ENCODE peak calls at places on chromosomes 11 and 22, in seven cellular contexts. One of them, this sample, is unnamed. For H3K4me1, the result is how much of the 10 kb centered on the place peaks cover.

GRCh38 chr11:6695377-6695776 is 12.2 kb upstream of the MRPL17 start:
- DNase-seq in left ventricle myocardium inferior: no peak
- DNase-seq in mucosa of descending colon: no peak
- DNase-seq in sigmoid colon: no peak
- DNase-seq in pancreas: no peak
- DNase-seq in naive thymus-derived CD4-positive, alpha-beta T cell: no peak
- DNase-seq in cardiac muscle cell: peak
- DNase-seq in this sample: no peak

GRCh38 chr11:125570952-125571351 is 1.7 kb downstream of the EI24 start:
- DNase-seq in mucosa of descending colon: no peak
- DNase-seq in left ventricle myocardium inferior: no peak
- DNase-seq in cardiac muscle cell: no peak
- DNase-seq in sigmoid colon: no peak
- DNase-seq in pancreas: no peak
- DNase-seq in naive thymus-derived CD4-positive, alpha-beta T cell: no peak
- DNase-seq in this sample: no peak

GRCh38 chr22:37197451-37198289 is 9.6 kb upstream of the C1QTNF6 start:
- DNase-seq in mucosa of descending colon: peak
- DNase-seq in pancreas: peak
- DNase-seq in naive thymus-derived CD4-positive, alpha-beta T cell: no peak
- DNase-seq in cardiac muscle cell: peak
- DNase-seq in left ventricle myocardium inferior: no peak
- DNase-seq in sigmoid colon: peak
- DNase-seq in this sample: no peak

GRCh38 chr11:60858236-60858635 is 2.5 kb upstream of the PTGDR2 start:
- DNase-seq in pancreas: no peak
- DNase-seq in mucosa of descending colon: no peak
- DNase-seq in naive thymus-derived CD4-positive, alpha-beta T cell: no peak
- DNase-seq in cardiac muscle cell: no peak
- DNase-seq in left ventricle myocardium inferior: no peak
- DNase-seq in sigmoid colon: no peak
- DNase-seq in this sample: no peak

GRCh38 chr11:130979386-130979972 is 63.2 kb upstream of the SNX19 start:
- DNase-seq in left ventricle myocardium inferior: no peak
- DNase-seq in sigmoid colon: no peak
- DNase-seq in cardiac muscle cell: peak
- DNase-seq in pancreas: no peak
- DNase-seq in naive thymus-derived CD4-positive, alpha-beta T cell: no peak
- DNase-seq in mucosa of descending colon: no peak
- DNase-seq in this sample: no peak

GRCh38 chr22:37571258-37571991 is 8.5 kb downstream of the LGALS2 start:
- DNase-seq in sigmoid colon: no peak
- DNase-seq in left ventricle myocardium inferior: no peak
- DNase-seq in pancreas: peak
- DNase-seq in mucosa of descending colon: no peak
- DNase-seq in cardiac muscle cell: no peak
- DNase-seq in naive thymus-derived CD4-positive, alpha-beta T cell: no peak
- DNase-seq in this sample: no peak

GRCh38 chr22:48720662-48721393 is 1106.8 kb downstream of the BRD1 start:
- DNase-seq in sigmoid colon: peak
- DNase-seq in cardiac muscle cell: no peak
- DNase-seq in pancreas: no peak
- DNase-seq in naive thymus-derived CD4-positive, alpha-beta T cell: no peak
- DNase-seq in mucosa of descending colon: peak
- DNase-seq in left ventricle myocardium inferior: no peak
- DNase-seq in this sample: no peak

GRCh38 chr11:30342736-30343166 is 19.8 kb downstream of the ARL14EP start:
- DNase-seq in naive thymus-derived CD4-positive, alpha-beta T cell: no peak
- DNase-seq in cardiac muscle cell: no peak
- DNase-seq in left ventricle myocardium inferior: no peak
- DNase-seq in pancreas: no peak
- DNase-seq in mucosa of descending colon: no peak
- DNase-seq in sigmoid colon: no peak
- DNase-seq in this sample: no peak

GRCh38 chr22:37486224-37486845 is at the start of gene MFNG:
- DNase-seq in pancreas: peak
- DNase-seq in left ventricle myocardium inferior: peak
- DNase-seq in naive thymus-derived CD4-positive, alpha-beta T cell: peak
- DNase-seq in cardiac muscle cell: peak
- DNase-seq in mucosa of descending colon: peak
- DNase-seq in sigmoid colon: peak
- DNase-seq in this sample: peak

GRCh38 chr11:121129362-121130340 is 28.6 kb downstream of the TECTA start:
- DNase-seq in naive thymus-derived CD4-positive, alpha-beta T cell: no peak
- DNase-seq in sigmoid colon: no peak
- DNase-seq in cardiac muscle cell: no peak
- DNase-seq in left ventricle myocardium inferior: no peak
- DNase-seq in mucosa of descending colon: no peak
- DNase-seq in pancreas: no peak
- DNase-seq in this sample: no peak

GRCh38 chr11:31110825-31111224 is 258.7 kb downstream of the DCDC1 start:
- DNase-seq in left ventricle myocardium inferior: no peak
- DNase-seq in pancreas: no peak
- DNase-seq in mucosa of descending colon: no peak
- DNase-seq in cardiac muscle cell: peak
- DNase-seq in naive thymus-derived CD4-positive, alpha-beta T cell: no peak
- DNase-seq in sigmoid colon: no peak
- DNase-seq in this sample: no peak

GRCh38 chr11:77118971-77119370 is 9.1 kb upstream of the MYO7A start:
- DNase-seq in sigmoid colon: no peak
- DNase-seq in pancreas: no peak
- DNase-seq in naive thymus-derived CD4-positive, alpha-beta T cell: no peak
- DNase-seq in cardiac muscle cell: no peak
- DNase-seq in left ventricle myocardium inferior: no peak
- DNase-seq in mucosa of descending colon: no peak
- DNase-seq in this sample: no peak

GRCh38 chr11:131767421-131767820 is 397.0 kb downstream of the NTM start:
- DNase-seq in left ventricle myocardium inferior: no peak
- DNase-seq in mucosa of descending colon: no peak
- DNase-seq in sigmoid colon: no peak
- DNase-seq in cardiac muscle cell: peak
- DNase-seq in naive thymus-derived CD4-positive, alpha-beta T cell: no peak
- DNase-seq in pancreas: no peak
- DNase-seq in this sample: no peak

GRCh38 chr11:27795955-27796861 is 96.0 kb upstream of the BDNF start:
- DNase-seq in sigmoid colon: no peak
- DNase-seq in naive thymus-derived CD4-positive, alpha-beta T cell: no peak
- DNase-seq in pancreas: no peak
- DNase-seq in cardiac muscle cell: no peak
- DNase-seq in mucosa of descending colon: peak
- DNase-seq in left ventricle myocardium inferior: peak
- DNase-seq in this sample: no peak

GRCh38 chr11:14643697-14644395 is at the start of gene PDE3B:
- DNase-seq in sigmoid colon: peak
- DNase-seq in mucosa of descending colon: peak
- DNase-seq in naive thymus-derived CD4-positive, alpha-beta T cell: peak
- DNase-seq in pancreas: peak
- DNase-seq in left ventricle myocardium inferior: peak
- DNase-seq in cardiac muscle cell: peak
- DNase-seq in this sample: peak

GRCh38 chr11:31817621-31818493 is 6.7 kb upstream of the PAX6 start:
- DNase-seq in left ventricle myocardium inferior: no peak
- DNase-seq in cardiac muscle cell: no peak
- DNase-seq in naive thymus-derived CD4-positive, alpha-beta T cell: no peak
- DNase-seq in mucosa of descending colon: peak
- DNase-seq in sigmoid colon: no peak
- DNase-seq in pancreas: peak
- DNase-seq in this sample: no peak

GRCh38 chr11:22193348-22194051 is 615 bp downstream of the ANO5 start:
- DNase-seq in pancreas: peak
- DNase-seq in cardiac muscle cell: no peak
- DNase-seq in naive thymus-derived CD4-positive, alpha-beta T cell: no peak
- DNase-seq in sigmoid colon: peak
- DNase-seq in mucosa of descending colon: peak
- DNase-seq in left ventricle myocardium inferior: peak
- DNase-seq in this sample: no peak

GRCh38 chr22:44526431-44527115 is 28.5 kb upstream of the RTL6 start:
- DNase-seq in naive thymus-derived CD4-positive, alpha-beta T cell: no peak
- DNase-seq in mucosa of descending colon: no peak
- DNase-seq in sigmoid colon: no peak
- DNase-seq in left ventricle myocardium inferior: no peak
- DNase-seq in pancreas: no peak
- DNase-seq in cardiac muscle cell: no peak
- DNase-seq in this sample: no peak

GRCh38 chr11:95512682-95513081 is 276.9 kb downstream of the FAM76B start:
- DNase-seq in left ventricle myocardium inferior: peak
- DNase-seq in cardiac muscle cell: peak
- DNase-seq in naive thymus-derived CD4-positive, alpha-beta T cell: no peak
- DNase-seq in pancreas: no peak
- DNase-seq in mucosa of descending colon: no peak
- DNase-seq in sigmoid colon: peak
- DNase-seq in this sample: no peak

GRCh38 chr11:62372871-62373270 is 35.6 kb downstream of the ASRGL1 start:
- DNase-seq in cardiac muscle cell: no peak
- DNase-seq in pancreas: no peak
- DNase-seq in mucosa of descending colon: no peak
- DNase-seq in sigmoid colon: no peak
- DNase-seq in left ventricle myocardium inferior: no peak
- DNase-seq in naive thymus-derived CD4-positive, alpha-beta T cell: no peak
- DNase-seq in this sample: no peak

GRCh38 chr11:46285594-46286033 is 8.2 kb downstream of the CREB3L1 start:
- DNase-seq in mucosa of descending colon: peak
- DNase-seq in cardiac muscle cell: peak
- DNase-seq in sigmoid colon: peak
- DNase-seq in pancreas: no peak
- DNase-seq in naive thymus-derived CD4-positive, alpha-beta T cell: no peak
- DNase-seq in left ventricle myocardium inferior: peak
- DNase-seq in this sample: no peak

GRCh38 chr11:57276169-57276854 is 39.3 kb upstream of the APLNR start:
- DNase-seq in pancreas: no peak
- DNase-seq in naive thymus-derived CD4-positive, alpha-beta T cell: no peak
- DNase-seq in cardiac muscle cell: no peak
- DNase-seq in mucosa of descending colon: no peak
- DNase-seq in sigmoid colon: no peak
- DNase-seq in left ventricle myocardium inferior: no peak
- DNase-seq in this sample: no peak

GRCh38 chr11:16406226-16406625 is 49.9 kb upstream of the SOX6 start:
- DNase-seq in mucosa of descending colon: no peak
- DNase-seq in cardiac muscle cell: no peak
- DNase-seq in naive thymus-derived CD4-positive, alpha-beta T cell: no peak
- DNase-seq in pancreas: no peak
- DNase-seq in left ventricle myocardium inferior: no peak
- DNase-seq in sigmoid colon: no peak
- DNase-seq in this sample: no peak

GRCh38 chr11:15341587-15341986 is 226.9 kb downstream of the INSC start:
- DNase-seq in sigmoid colon: no peak
- DNase-seq in cardiac muscle cell: no peak
- DNase-seq in naive thymus-derived CD4-positive, alpha-beta T cell: no peak
- DNase-seq in pancreas: no peak
- DNase-seq in mucosa of descending colon: no peak
- DNase-seq in left ventricle myocardium inferior: no peak
- DNase-seq in this sample: no peak

GRCh38 chr22:31185056-31185455 is 25.1 kb downstream of the RNF185 start:
- DNase-seq in cardiac muscle cell: no peak
- DNase-seq in naive thymus-derived CD4-positive, alpha-beta T cell: no peak
- DNase-seq in mucosa of descending colon: no peak
- DNase-seq in pancreas: no peak
- DNase-seq in left ventricle myocardium inferior: no peak
- DNase-seq in sigmoid colon: no peak
- DNase-seq in this sample: no peak

DNA sequence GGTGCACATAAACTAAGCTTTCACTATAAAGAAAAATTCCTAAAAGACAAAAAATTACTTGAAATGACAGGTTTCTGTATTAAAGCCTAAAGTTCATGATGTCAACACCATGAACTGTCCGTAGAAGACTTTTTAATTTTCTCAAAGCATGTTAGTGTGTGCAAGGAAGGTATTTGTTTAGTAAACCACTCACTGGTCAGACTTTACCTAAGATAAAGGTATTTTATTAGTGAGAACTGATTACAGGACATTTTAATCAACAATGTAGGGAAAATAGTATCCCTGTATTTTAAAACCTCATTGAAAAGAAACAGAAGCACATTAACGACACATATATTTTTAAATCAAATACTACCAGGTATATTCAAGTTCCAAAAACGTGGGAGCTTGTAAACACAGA is 2.9 kb downstream of the PICALM start:
- DNase-seq in sigmoid colon: no peak
- DNase-seq in mucosa of descending colon: no peak
- DNase-seq in left ventricle myocardium inferior: no peak
- DNase-seq in naive thymus-derived CD4-positive, alpha-beta T cell: no peak
- DNase-seq in cardiac muscle cell: no peak
- DNase-seq in pancreas: no peak
- DNase-seq in this sample: no peak
- H3K4me1 ChIP-seq in sigmoid colon: under half
- H3K4me1 ChIP-seq in mucosa of descending colon: under half
- H3K4me1 ChIP-seq in left ventricle myocardium inferior: half or more
- H3K4me1 ChIP-seq in naive thymus-derived CD4-positive, alpha-beta T cell: under half
- H3K4me1 ChIP-seq in cardiac muscle cell: under half
- H3K4me1 ChIP-seq in pancreas: under half
- H3K4me1 ChIP-seq in this sample: half or more

GRCh38 chr22:28981818-28982499 is 79.7 kb downstream of the C22orf31 start:
- DNase-seq in pancreas: no peak
- DNase-seq in cardiac muscle cell: no peak
- DNase-seq in left ventricle myocardium inferior: no peak
- DNase-seq in mucosa of descending colon: no peak
- DNase-seq in sigmoid colon: no peak
- DNase-seq in naive thymus-derived CD4-positive, alpha-beta T cell: no peak
- DNase-seq in this sample: no peak
- H3K4me3 ChIP-seq in pancreas: no peak
- H3K4me3 ChIP-seq in cardiac muscle cell: no peak
- H3K4me3 ChIP-seq in left ventricle myocardium inferior: no peak
- H3K4me3 ChIP-seq in mucosa of descending colon: no peak
- H3K4me3 ChIP-seq in sigmoid colon: no peak
- H3K4me3 ChIP-seq in naive thymus-derived CD4-positive, alpha-beta T cell: no peak
- H3K4me3 ChIP-seq in this sample: no peak

GRCh38 chr11:67372232-67372992 is 986 bp downstream of the CLCF1 start:
- DNase-seq in sigmoid colon: peak
- DNase-seq in cardiac muscle cell: no peak
- DNase-seq in pancreas: no peak
- DNase-seq in left ventricle myocardium inferior: no peak
- DNase-seq in naive thymus-derived CD4-positive, alpha-beta T cell: no peak
- DNase-seq in mucosa of descending colon: peak
- DNase-seq in this sample: no peak

GRCh38 chr11:67371549-67372231 is 1.7 kb downstream of the CLCF1 start:
- DNase-seq in left ventricle myocardium inferior: no peak
- DNase-seq in pancreas: no peak
- DNase-seq in mucosa of descending colon: peak
- DNase-seq in naive thymus-derived CD4-positive, alpha-beta T cell: no peak
- DNase-seq in sigmoid colon: peak
- DNase-seq in cardiac muscle cell: peak
- DNase-seq in this sample: no peak

GRCh38 chr11:67369801-67370284 is 3.6 kb downstream of the CLCF1 start:
- DNase-seq in left ventricle myocardium inferior: no peak
- DNase-seq in pancreas: no peak
- DNase-seq in sigmoid colon: peak
- DNase-seq in naive thymus-derived CD4-positive, alpha-beta T cell: no peak
- DNase-seq in mucosa of descending colon: no peak
- DNase-seq in cardiac muscle cell: no peak
- DNase-seq in this sample: no peak

GRCh38 chr11:67370351-67371076 is 2.9 kb downstream of the CLCF1 start:
- DNase-seq in sigmoid colon: peak
- DNase-seq in naive thymus-derived CD4-positive, alpha-beta T cell: no peak
- DNase-seq in mucosa of descending colon: no peak
- DNase-seq in left ventricle myocardium inferior: no peak
- DNase-seq in cardiac muscle cell: peak
- DNase-seq in pancreas: no peak
- DNase-seq in this sample: no peak

GRCh38 chr11:67371199-67371548 is 2.2 kb downstream of the CLCF1 start:
- DNase-seq in naive thymus-derived CD4-positive, alpha-beta T cell: no peak
- DNase-seq in sigmoid colon: no peak
- DNase-seq in left ventricle myocardium inferior: no peak
- DNase-seq in mucosa of descending colon: no peak
- DNase-seq in pancreas: no peak
- DNase-seq in cardiac muscle cell: no peak
- DNase-seq in this sample: no peak
- H3K4me1 ChIP-seq in naive thymus-derived CD4-positive, alpha-beta T cell: under half
- H3K4me1 ChIP-seq in sigmoid colon: half or more
- H3K4me1 ChIP-seq in left ventricle myocardium inferior: half or more
- H3K4me1 ChIP-seq in mucosa of descending colon: under half
- H3K4me1 ChIP-seq in pancreas: under half
- H3K4me1 ChIP-seq in cardiac muscle cell: under half
- H3K4me1 ChIP-seq in this sample: half or more

GRCh38 chr11:124115782-124116616 is 749 bp downstream of the VWA5A start:
- DNase-seq in cardiac muscle cell: no peak
- DNase-seq in naive thymus-derived CD4-positive, alpha-beta T cell: peak
- DNase-seq in left ventricle myocardium inferior: no peak
- DNase-seq in sigmoid colon: peak
- DNase-seq in pancreas: peak
- DNase-seq in mucosa of descending colon: peak
- DNase-seq in this sample: no peak
- H3K4me3 ChIP-seq in cardiac muscle cell: peak
- H3K4me3 ChIP-seq in naive thymus-derived CD4-positive, alpha-beta T cell: peak
- H3K4me3 ChIP-seq in left ventricle myocardium inferior: peak
- H3K4me3 ChIP-seq in sigmoid colon: peak
- H3K4me3 ChIP-seq in pancreas: peak
- H3K4me3 ChIP-seq in mucosa of descending colon: peak
- H3K4me3 ChIP-seq in this sample: peak